ENCODE peak calls at places on chromosomes 6 and 20, in six cellular contexts. O is brain microvascular endothelial cell; X is tibial nerve; B is activated B cell treated with CpG ODN at 0.5 μM for 24 hours; T is IMR-90; G is CD8-positive, alpha-beta T cell. I is an unnamed sample.

GRCh38 chr20:49281059-49281912 is 3.4 kb upstream of the ZNFX1 start:
- DNase-seq in O (peak; percentile 38), X (no peak), B (no peak), T (no peak), G (no peak), I (no peak)

GRCh38 chr6:36386495-36387439 is 702 bp downstream of the ETV7 start:
- DNase-seq in O (peak; percentile 56), X (no peak), B (peak; percentile 27), T (peak; percentile 67), G (peak; percentile 13), I (no peak)

GRCh38 chr6:165300401-165300800 is 9.0 kb downstream of the C6orf118 start:
- DNase-seq in O (no peak), X (no peak), B (no peak), T (no peak), G (no peak), I (no peak)

GRCh38 chr6:109894181-109894580 is 83.9 kb upstream of the GPR6 start:
- DNase-seq in O (no peak), X (no peak), B (no peak), T (no peak), G (no peak), I (no peak)

GRCh38 chr6:16337280-16337975 is 99.0 kb downstream of the GMPR start:
- DNase-seq in O (peak; percentile 54), X (peak; percentile 93), B (no peak), T (peak; percentile 93), G (no peak), I (no peak)

GRCh38 chr6:53624491-53624890 is 41.1 kb downstream of the KLHL31 start:
- DNase-seq in O (no peak), X (no peak), B (no peak), T (no peak), G (no peak), I (no peak)

GRCh38 chr6:170091000-170091638 is 199.8 kb downstream of the DLL1 start:
- DNase-seq in O (no peak), X (no peak), B (peak; percentile 12), T (no peak), G (no peak), I (peak; percentile 14)

GRCh38 chr20:32168184-32168910 is 39.2 kb downstream of the PLAGL2 start:
- DNase-seq in O (peak; percentile 14), X (no peak), B (no peak), T (peak; percentile 58), G (no peak), I (no peak)

GRCh38 chr6:166420351-166420750 is 37.6 kb upstream of the MPC1 start:
- DNase-seq in O (peak; percentile 56), X (no peak), B (no peak), T (peak; percentile 21), G (no peak), I (peak; percentile 10)

GRCh38 chr6:83853178-83853967 is at the start of gene RIPPLY2:
- DNase-seq in O (no peak), X (no peak), B (no peak), T (peak; percentile 20), G (no peak), I (no peak)

GRCh38 chr6:83708970-83709747 is at the start of gene SNAP91:
- DNase-seq in O (no peak), X (no peak), B (no peak), T (no peak), G (no peak), I (no peak)

GRCh38 chr6:44180886-44181285 is 22.3 kb downstream of the CAPN11 start:
- DNase-seq in O (no peak), X (no peak), B (no peak), T (no peak), G (no peak), I (no peak)

GRCh38 chr6:27238010-27238983 is 9.2 kb upstream of the PRSS16 start:
- DNase-seq in O (peak; percentile 10), X (no peak), B (no peak), T (no peak), G (no peak), I (no peak)

GRCh38 chr6:10425973-10426780 is 11.3 kb upstream of the TFAP2A start:
- DNase-seq in O (no peak), X (no peak), B (no peak), T (no peak), G (no peak), I (no peak)

GRCh38 chr6:35343092-35343834 is 905 bp downstream of the PPARD start:
- DNase-seq in O (no peak), X (no peak), B (no peak), T (peak; percentile 32), G (no peak), I (no peak)

GRCh38 chr20:12860619-12861247 is 148.0 kb upstream of the SPTLC3 start:
- DNase-seq in O (no peak), X (no peak), B (no peak), T (no peak), G (no peak), I (no peak)

GRCh38 chr6:11750682-11751081 is 27.9 kb downstream of the ADTRP start:
- DNase-seq in O (peak; percentile 23), X (no peak), B (no peak), T (peak; percentile 32), G (no peak), I (no peak)

GRCh38 chr20:35556871-35557270 is 15.0 kb downstream of the ERGIC3 start:
- DNase-seq in O (no peak), X (no peak), B (no peak), T (no peak), G (no peak), I (no peak)

GRCh38 chr20:11891081-11891826 is 26.4 kb upstream of the BTBD3 start:
- DNase-seq in O (peak; percentile 21), X (no peak), B (no peak), T (peak; percentile 34), G (no peak), I (peak; percentile 17)

GRCh38 chr6:19210849-19211590 is 626.1 kb upstream of the ID4 start:
- DNase-seq in O (no peak), X (no peak), B (no peak), T (no peak), G (no peak), I (no peak)
- TF ChIP-seq CTCF in O (peak; percentile 15), X (no peak), B (no peak), T (no peak), G (no peak), I (no peak)

DNA sequence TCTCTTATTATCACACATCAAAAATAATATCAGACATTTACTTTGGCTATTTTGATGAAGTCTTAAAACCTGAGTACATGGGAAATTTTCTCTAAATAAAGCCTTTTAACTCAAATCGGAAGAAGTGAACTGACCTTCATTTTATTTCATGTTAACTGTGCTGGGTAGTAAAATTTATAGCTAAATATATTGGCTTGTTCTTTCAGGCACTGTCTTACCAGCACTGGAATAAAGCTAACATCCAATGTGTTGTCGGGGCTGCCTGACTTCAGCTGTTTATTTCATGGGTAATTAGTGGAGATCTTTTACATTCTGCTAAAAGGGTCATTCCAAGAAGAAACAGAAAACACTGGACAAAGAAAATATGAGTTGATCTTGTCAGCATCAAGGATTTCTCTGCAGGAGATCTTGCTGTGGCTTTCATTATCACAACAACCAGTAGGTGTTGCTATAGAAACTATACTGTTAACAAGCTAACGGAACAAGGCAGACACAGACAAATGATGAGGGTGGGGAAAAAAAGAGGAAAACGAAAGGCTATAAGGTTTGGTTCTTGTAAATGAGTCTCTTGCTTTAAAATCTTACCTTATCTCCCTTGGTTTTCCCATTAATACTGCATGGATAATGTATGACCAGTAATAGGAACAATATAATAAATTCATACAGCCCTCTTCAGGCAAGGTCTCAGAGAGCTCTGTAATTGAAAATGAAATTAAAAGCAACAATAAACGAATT is 206.9 kb downstream of the SIM1 start:
- DNase-seq in O (peak; percentile 82), X (no peak), B (no peak), T (peak; percentile 68), G (no peak), I (no peak)
- TF ChIP-seq CTCF in O (peak; percentile 17), X (no peak), B (no peak), T (peak; percentile 21), G (no peak), I (no peak)

GRCh38 chr6:161432546-161432945 is 158.7 kb upstream of the AGPAT4 start:
- DNase-seq in O (no peak), X (no peak), B (no peak), T (no peak), G (no peak), I (no peak)

GRCh38 chr6:161434921-161435411 is 161.1 kb upstream of the AGPAT4 start:
- DNase-seq in O (peak; percentile 94), X (no peak), B (no peak), T (peak; percentile 95), G (no peak), I (no peak)

GRCh38 chr6:161434331-161434730 is 160.5 kb upstream of the AGPAT4 start:
- DNase-seq in O (no peak), X (no peak), B (no peak), T (no peak), G (no peak), I (no peak)

GRCh38 chr6:161435426-161436065 is 161.7 kb upstream of the AGPAT4 start:
- DNase-seq in O (peak; percentile 32), X (no peak), B (no peak), T (no peak), G (no peak), I (no peak)

GRCh38 chr6:161429921-161430490 is 156.1 kb upstream of the AGPAT4 start:
- DNase-seq in O (no peak), X (no peak), B (no peak), T (no peak), G (no peak), I (no peak)
- TF ChIP-seq CTCF in O (peak; percentile 45), X (no peak), B (no peak), T (no peak), G (no peak), I (no peak)

DNA sequence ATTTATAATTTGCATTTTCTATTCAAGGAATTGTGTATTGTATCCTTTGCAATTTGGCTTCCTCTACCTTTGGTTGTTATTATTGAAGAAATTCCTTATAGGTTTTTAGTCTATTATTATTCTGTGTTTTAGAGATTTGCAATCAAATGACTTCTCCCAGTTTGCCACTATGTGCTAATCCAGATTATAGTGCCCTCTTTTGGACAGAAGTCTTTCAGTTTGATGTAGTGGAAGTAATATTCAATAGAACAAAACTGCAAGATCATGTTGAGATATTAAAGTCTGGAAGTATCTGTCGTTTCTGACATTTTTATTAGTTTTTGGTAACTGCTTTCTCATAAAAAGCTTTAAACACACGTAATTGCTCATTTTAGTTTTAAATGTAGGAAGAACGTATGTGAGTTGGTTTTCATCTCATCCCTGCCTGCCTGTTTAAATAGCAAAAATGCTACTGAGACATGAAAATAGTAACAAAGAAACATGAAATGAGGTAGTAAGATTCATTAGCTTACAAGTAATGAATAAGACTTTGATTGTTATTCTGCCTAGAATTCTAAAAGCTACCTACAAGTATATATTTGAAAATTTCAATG is 72.8 kb downstream of the RTN4IP1 start:
- DNase-seq in O (no peak), X (no peak), B (no peak), T (peak; percentile 47), G (no peak), I (no peak)
- TF ChIP-seq CTCF in O (peak; percentile 50), X (no peak), B (no peak), T (peak; percentile 54), G (peak; percentile 62), I (peak; percentile 45)

DNA sequence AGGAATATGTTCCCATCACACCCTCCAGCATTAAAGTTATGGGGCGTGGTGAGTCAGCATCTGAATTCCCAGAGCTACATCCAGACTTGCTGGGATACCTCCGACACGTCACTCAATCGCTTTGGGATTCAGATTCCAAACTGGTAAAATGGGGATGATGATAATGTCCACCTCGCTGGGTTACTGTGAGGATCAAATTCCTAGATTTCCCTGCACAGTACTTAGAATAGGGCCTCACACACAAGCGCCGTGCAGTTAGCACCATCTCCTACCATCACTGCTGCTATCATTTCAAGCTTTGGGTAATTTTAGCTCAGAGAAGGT is 107.2 kb downstream of the SULF2 start:
- DNase-seq in O (no peak), X (no peak), B (no peak), T (no peak), G (no peak), I (no peak)
- TF ChIP-seq CTCF in O (no peak), X (no peak), B (no peak), T (no peak), G (no peak), I (peak; percentile 16)